ENCODE peak calls at places on chromosomes 4 and X, in six cellular contexts. Q is GM12891, H is HepG2, J is GM12878, I is H1, W is K562. K is an unnamed sample.
A peak's percentile ranks its signal among the peaks of the same experiment; 100 is the strongest.

GRCh38 chr4:1600811-1601532 is 83.1 kb downstream of the FAM53A start:
- DNase-seq in Q (no peak), H (no peak), J (no peak), I (no peak), W (peak; percentile 38), K (no peak)

GRCh38 chr4:10119263-10119662 is 2.7 kb upstream of the WDR1 start:
- DNase-seq in Q (no peak), H (no peak), J (no peak), I (no peak), W (no peak), K (no peak)

GRCh38 chr4:76198411-76199237 is 15.0 kb downstream of the SCARB2 start:
- DNase-seq in Q (no peak), H (no peak), J (peak; percentile 87), I (no peak), W (peak; percentile 37), K (no peak)

GRCh38 chr4:84091266-84091665 is 407.8 kb downstream of the NKX6-1 start:
- DNase-seq in Q (no peak), H (no peak), J (no peak), I (no peak), W (no peak), K (no peak)

GRCh38 chrX:69019073-69019890 is 146.0 kb downstream of the PJA1 start:
- DNase-seq in Q (no peak), H (no peak), J (no peak), I (no peak), W (no peak), K (no peak)

GRCh38 chr4:39502034-39502658 is 25.1 kb downstream of the UGDH start:
- DNase-seq in Q (no peak), H (no peak), J (no peak), I (no peak), W (no peak), K (no peak)

GRCh38 chr4:168731006-168731636 is 234.3 kb downstream of the PALLD start:
- DNase-seq in Q (no peak), H (no peak), J (no peak), I (no peak), W (no peak), K (no peak)

GRCh38 chr4:99381588-99382175 is 29.1 kb upstream of the ADH1C start:
- DNase-seq in Q (no peak), H (no peak), J (no peak), I (no peak), W (no peak), K (no peak)

GRCh38 chr4:61572160-61572559 is 372.0 kb downstream of the ADGRL3 start:
- DNase-seq in Q (no peak), H (no peak), J (no peak), I (no peak), W (no peak), K (no peak)

GRCh38 chr4:57190651-57191481 is 80.7 kb upstream of the IGFBP7 start:
- DNase-seq in Q (peak; percentile 20), H (peak; percentile 18), J (no peak), I (peak; percentile 88), W (peak; percentile 70), K (no peak)

GRCh38 chr4:99827857-99828256 is 11.2 kb downstream of the DAPP1 start:
- DNase-seq in Q (no peak), H (no peak), J (no peak), I (no peak), W (no peak), K (no peak)

GRCh38 chr4:41692717-41693345 is 55.7 kb downstream of the PHOX2B start:
- DNase-seq in Q (peak; percentile 16), H (peak; percentile 30), J (no peak), I (peak; percentile 72), W (peak; percentile 75), K (peak; percentile 11)

GRCh38 chr4:26809811-26810210 is 50.8 kb upstream of the STIM2 start:
- DNase-seq in Q (no peak), H (no peak), J (no peak), I (no peak), W (no peak), K (no peak)

GRCh38 chr4:110361921-110362320 is 114.0 kb upstream of the ENPEP start:
- DNase-seq in Q (no peak), H (no peak), J (no peak), I (no peak), W (no peak), K (no peak)

GRCh38 chr4:85866508-85866907 is 391.6 kb downstream of the ARHGAP24 start:
- DNase-seq in Q (no peak), H (no peak), J (no peak), I (no peak), W (no peak), K (no peak)

GRCh38 chr4:40337081-40337480 is 1.9 kb downstream of the CHRNA9 start:
- DNase-seq in Q (no peak), H (no peak), J (no peak), I (no peak), W (no peak), K (no peak)

GRCh38 chr4:97593248-97593647 is 550.0 kb downstream of the STPG2 start:
- DNase-seq in Q (no peak), H (no peak), J (no peak), I (no peak), W (no peak), K (no peak)

GRCh38 chr4:166527500-166527899 is 654.5 kb downstream of the TLL1 start:
- DNase-seq in Q (no peak), H (no peak), J (no peak), I (no peak), W (no peak), K (no peak)

GRCh38 chrX:118839334-118839958 is 15.8 kb downstream of the ZCCHC12 start:
- DNase-seq in Q (peak; percentile 26), H (peak; percentile 58), J (no peak), I (peak; percentile 93), W (peak; percentile 80), K (peak; percentile 41)

GRCh38 chr4:165009493-165010227 is 22.1 kb upstream of the TRIM60 start:
- DNase-seq in Q (no peak), H (no peak), J (no peak), I (no peak), W (no peak), K (no peak)

GRCh38 chr4:107153228-107153627 is 117.1 kb upstream of the DKK2 start:
- DNase-seq in Q (no peak), H (peak; percentile 11), J (no peak), I (peak; percentile 58), W (no peak), K (no peak)

GRCh38 chr4:15777697-15778096 is 431 bp upstream of the CD38 start:
- DNase-seq in Q (no peak), H (no peak), J (no peak), I (no peak), W (no peak), K (no peak)

GRCh38 chr4:15779336-15779735 is 1.2 kb downstream of the CD38 start:
- DNase-seq in Q (no peak), H (peak; percentile 46), J (no peak), I (peak; percentile 53), W (no peak), K (no peak)

GRCh38 chr4:15779789-15780188 is 1.7 kb downstream of the CD38 start:
- DNase-seq in Q (no peak), H (no peak), J (no peak), I (no peak), W (no peak), K (no peak)

GRCh38 chr4:15778191-15778741 is at the start of gene CD38:
- DNase-seq in Q (peak; percentile 49), H (no peak), J (peak; percentile 67), I (peak; percentile 73), W (no peak), K (peak; percentile 51)

GRCh38 chr4:15778742-15779231 is 659 bp downstream of the CD38 start:
- DNase-seq in Q (peak; percentile 43), H (no peak), J (no peak), I (peak; percentile 53), W (no peak), K (peak; percentile 36)
- TF ChIP-seq POLR2AphosphoS5 in Q (peak; percentile 33), H (no peak), J (no peak), I (no peak), W (no peak), K (no peak)

GRCh38 chr4:118834960-118835895 is 698 bp downstream of the SEC24D start:
- DNase-seq in Q (no peak), H (peak; percentile 87), J (peak; percentile 62), I (no peak), W (peak; percentile 19), K (no peak)
- TF ChIP-seq POLR2A in Q (peak; percentile 71), H (peak; percentile 93), J (peak; percentile 79), I (peak; percentile 6), W (peak; percentile 25), K (peak; percentile 59)

GRCh38 chr4:13476152-13476551 is 8.0 kb downstream of the RAB28 start:
- DNase-seq in Q (no peak), H (no peak), J (no peak), I (no peak), W (no peak), K (no peak)

GRCh38 chr4:13481569-13481968 is 2.6 kb downstream of the RAB28 start:
- DNase-seq in Q (no peak), H (no peak), J (no peak), I (no peak), W (peak; percentile 20), K (no peak)

GRCh38 chr4:13471400-13471799 is 12.7 kb downstream of the RAB28 start:
- DNase-seq in Q (no peak), H (no peak), J (no peak), I (no peak), W (no peak), K (no peak)

GRCh38 chr4:13478707-13479106 is 5.4 kb downstream of the RAB28 start:
- DNase-seq in Q (no peak), H (no peak), J (no peak), I (no peak), W (no peak), K (no peak)

GRCh38 chr4:13476915-13477314 is 7.2 kb downstream of the RAB28 start:
- DNase-seq in Q (no peak), H (no peak), J (no peak), I (no peak), W (no peak), K (no peak)
- TF ChIP-seq TAF1 in Q (no peak), H (no peak), J (no peak), I (no peak), W (no peak), K (no peak)

GRCh38 chr4:78588894-78589545 is 37.5 kb downstream of the ANXA3 start:
- DNase-seq in Q (no peak), H (no peak), J (no peak), I (no peak), W (no peak), K (no peak)

GRCh38 chr4:78585633-78586032 is 34.1 kb downstream of the ANXA3 start:
- DNase-seq in Q (no peak), H (no peak), J (no peak), I (no peak), W (no peak), K (no peak)

GRCh38 chr4:78581626-78582025 is 30.1 kb downstream of the ANXA3 start:
- DNase-seq in Q (no peak), H (no peak), J (no peak), I (no peak), W (no peak), K (no peak)

DNA sequence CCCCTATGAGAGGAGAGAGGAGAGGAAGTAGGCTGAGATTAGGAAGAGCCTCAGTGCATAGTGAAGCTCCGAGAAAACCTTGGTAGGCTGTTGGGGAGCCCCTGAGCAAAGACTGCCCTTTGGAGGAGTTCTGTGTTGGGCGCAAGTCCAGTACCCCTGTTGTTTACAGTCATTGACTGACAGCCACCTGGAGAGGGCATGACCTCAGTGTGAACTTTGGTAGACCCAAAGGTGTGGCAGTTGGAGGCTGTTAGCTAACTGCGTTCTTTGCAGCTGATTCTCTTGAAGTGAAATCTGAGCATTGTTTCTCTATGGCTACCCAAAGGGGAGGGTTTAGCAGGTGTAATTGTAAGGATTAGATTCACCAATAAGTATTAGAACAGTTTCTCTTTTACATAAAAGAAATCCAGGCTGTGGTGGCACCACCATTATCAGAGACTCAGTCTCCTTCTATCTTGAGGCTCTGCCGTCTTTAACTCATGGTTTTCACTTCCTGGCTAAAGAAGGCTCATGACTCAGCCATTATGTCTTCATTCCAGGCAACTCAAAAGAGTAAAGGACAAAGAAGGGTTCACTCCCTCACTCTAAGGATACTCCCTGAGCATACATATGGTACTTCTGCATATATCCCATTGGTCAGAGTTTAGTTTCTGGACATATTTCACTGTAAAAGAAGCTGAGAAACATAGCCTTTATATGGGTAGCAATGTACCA is 33.5 kb downstream of the ANXA3 start:
- DNase-seq in Q (no peak), H (peak; percentile 12), J (no peak), I (no peak), W (no peak), K (no peak)
- TF ChIP-seq POLR2AphosphoS5 in Q (no peak), H (no peak), J (no peak), I (no peak), W (no peak), K (no peak)

K was measured in GM12892.